ENCODE peak calls at places on chromosomes 1 and 21, in ten cellular contexts. One of them, this sample, is unnamed.

GRCh38 chr1:165828103-165828558 is 717 bp downstream of the UCK2 start:
- DNase-seq in midbrain: peak
- DNase-seq in neural crest cell: peak
- DNase-seq in stimulated activated CD4-positive, alpha-beta T cell treated with anti-CD3 and anti-CD28 coated beads, Interleukin-1b, Interleukin-23, amount 100 ng/mL, for 4 hours: peak
- DNase-seq in DMS53: peak
- DNase-seq in NCI-H82: peak
- DNase-seq in breast epithelium: no peak
- DNase-seq in activated naive CD4-positive, alpha-beta T cell: no peak
- DNase-seq in GM19239: peak
- DNase-seq in stimulated activated naive CD4-positive, alpha-beta T cell: peak
- DNase-seq in this sample: peak

GRCh38 chr1:203166192-203166940 is 9.3 kb downstream of the MYBPH start:
- DNase-seq in midbrain: no peak
- DNase-seq in neural crest cell: no peak
- DNase-seq in stimulated activated CD4-positive, alpha-beta T cell treated with anti-CD3 and anti-CD28 coated beads, Interleukin-1b, Interleukin-23, amount 100 ng/mL, for 4 hours: no peak
- DNase-seq in DMS53: peak
- DNase-seq in NCI-H82: peak
- DNase-seq in breast epithelium: no peak
- DNase-seq in activated naive CD4-positive, alpha-beta T cell: no peak
- DNase-seq in GM19239: no peak
- DNase-seq in stimulated activated naive CD4-positive, alpha-beta T cell: no peak
- DNase-seq in this sample: no peak

GRCh38 chr1:215143497-215143896 is 61.0 kb downstream of the KCNK2 start:
- DNase-seq in midbrain: no peak
- DNase-seq in neural crest cell: no peak
- DNase-seq in stimulated activated CD4-positive, alpha-beta T cell treated with anti-CD3 and anti-CD28 coated beads, Interleukin-1b, Interleukin-23, amount 100 ng/mL, for 4 hours: no peak
- DNase-seq in DMS53: peak
- DNase-seq in NCI-H82: no peak
- DNase-seq in breast epithelium: no peak
- DNase-seq in activated naive CD4-positive, alpha-beta T cell: no peak
- DNase-seq in GM19239: no peak
- DNase-seq in stimulated activated naive CD4-positive, alpha-beta T cell: no peak
- DNase-seq in this sample: no peak

GRCh38 chr1:2208309-2209239 is 14.0 kb upstream of the FAAP20 start:
- DNase-seq in midbrain: no peak
- DNase-seq in neural crest cell: no peak
- DNase-seq in stimulated activated CD4-positive, alpha-beta T cell treated with anti-CD3 and anti-CD28 coated beads, Interleukin-1b, Interleukin-23, amount 100 ng/mL, for 4 hours: no peak
- DNase-seq in DMS53: peak
- DNase-seq in NCI-H82: no peak
- DNase-seq in breast epithelium: no peak
- DNase-seq in activated naive CD4-positive, alpha-beta T cell: no peak
- DNase-seq in GM19239: no peak
- DNase-seq in stimulated activated naive CD4-positive, alpha-beta T cell: no peak
- DNase-seq in this sample: no peak

GRCh38 chr1:185603158-185603557 is 131.0 kb upstream of the HMCN1 start:
- DNase-seq in midbrain: no peak
- DNase-seq in neural crest cell: no peak
- DNase-seq in stimulated activated CD4-positive, alpha-beta T cell treated with anti-CD3 and anti-CD28 coated beads, Interleukin-1b, Interleukin-23, amount 100 ng/mL, for 4 hours: no peak
- DNase-seq in DMS53: no peak
- DNase-seq in NCI-H82: no peak
- DNase-seq in breast epithelium: no peak
- DNase-seq in activated naive CD4-positive, alpha-beta T cell: no peak
- DNase-seq in GM19239: no peak
- DNase-seq in stimulated activated naive CD4-positive, alpha-beta T cell: no peak
- DNase-seq in this sample: no peak

GRCh38 chr1:225694151-225694603 is 41.3 kb upstream of the ENAH start:
- DNase-seq in midbrain: no peak
- DNase-seq in neural crest cell: no peak
- DNase-seq in stimulated activated CD4-positive, alpha-beta T cell treated with anti-CD3 and anti-CD28 coated beads, Interleukin-1b, Interleukin-23, amount 100 ng/mL, for 4 hours: no peak
- DNase-seq in DMS53: peak
- DNase-seq in NCI-H82: no peak
- DNase-seq in breast epithelium: no peak
- DNase-seq in activated naive CD4-positive, alpha-beta T cell: no peak
- DNase-seq in GM19239: no peak
- DNase-seq in stimulated activated naive CD4-positive, alpha-beta T cell: no peak
- DNase-seq in this sample: no peak

GRCh38 chr1:169525391-169525790 is 39.6 kb upstream of the SLC19A2 start:
- DNase-seq in midbrain: no peak
- DNase-seq in neural crest cell: no peak
- DNase-seq in stimulated activated CD4-positive, alpha-beta T cell treated with anti-CD3 and anti-CD28 coated beads, Interleukin-1b, Interleukin-23, amount 100 ng/mL, for 4 hours: no peak
- DNase-seq in DMS53: no peak
- DNase-seq in NCI-H82: no peak
- DNase-seq in breast epithelium: no peak
- DNase-seq in activated naive CD4-positive, alpha-beta T cell: no peak
- DNase-seq in GM19239: no peak
- DNase-seq in stimulated activated naive CD4-positive, alpha-beta T cell: no peak
- DNase-seq in this sample: no peak

GRCh38 chr1:180926164-180926981 is 13.7 kb downstream of the KIAA1614 start:
- DNase-seq in midbrain: peak
- DNase-seq in neural crest cell: no peak
- DNase-seq in stimulated activated CD4-positive, alpha-beta T cell treated with anti-CD3 and anti-CD28 coated beads, Interleukin-1b, Interleukin-23, amount 100 ng/mL, for 4 hours: peak
- DNase-seq in DMS53: peak
- DNase-seq in NCI-H82: peak
- DNase-seq in breast epithelium: no peak
- DNase-seq in activated naive CD4-positive, alpha-beta T cell: no peak
- DNase-seq in GM19239: no peak
- DNase-seq in stimulated activated naive CD4-positive, alpha-beta T cell: no peak
- DNase-seq in this sample: no peak

GRCh38 chr1:64891440-64891815 is 74.9 kb downstream of the JAK1 start:
- DNase-seq in midbrain: no peak
- DNase-seq in neural crest cell: no peak
- DNase-seq in stimulated activated CD4-positive, alpha-beta T cell treated with anti-CD3 and anti-CD28 coated beads, Interleukin-1b, Interleukin-23, amount 100 ng/mL, for 4 hours: no peak
- DNase-seq in DMS53: no peak
- DNase-seq in NCI-H82: no peak
- DNase-seq in breast epithelium: no peak
- DNase-seq in activated naive CD4-positive, alpha-beta T cell: no peak
- DNase-seq in GM19239: no peak
- DNase-seq in stimulated activated naive CD4-positive, alpha-beta T cell: no peak
- DNase-seq in this sample: no peak

GRCh38 chr21:46295996-46296752 is 10.0 kb downstream of the YBEY start:
- DNase-seq in midbrain: no peak
- DNase-seq in neural crest cell: peak
- DNase-seq in stimulated activated CD4-positive, alpha-beta T cell treated with anti-CD3 and anti-CD28 coated beads, Interleukin-1b, Interleukin-23, amount 100 ng/mL, for 4 hours: peak
- DNase-seq in DMS53: peak
- DNase-seq in NCI-H82: no peak
- DNase-seq in breast epithelium: peak
- DNase-seq in activated naive CD4-positive, alpha-beta T cell: no peak
- DNase-seq in GM19239: no peak
- DNase-seq in stimulated activated naive CD4-positive, alpha-beta T cell: no peak
- DNase-seq in this sample: no peak

GRCh38 chr1:85799734-85800133 is 91.5 kb upstream of the ZNHIT6 start:
- DNase-seq in midbrain: no peak
- DNase-seq in neural crest cell: no peak
- DNase-seq in stimulated activated CD4-positive, alpha-beta T cell treated with anti-CD3 and anti-CD28 coated beads, Interleukin-1b, Interleukin-23, amount 100 ng/mL, for 4 hours: no peak
- DNase-seq in DMS53: no peak
- DNase-seq in NCI-H82: no peak
- DNase-seq in breast epithelium: no peak
- DNase-seq in activated naive CD4-positive, alpha-beta T cell: no peak
- DNase-seq in GM19239: no peak
- DNase-seq in stimulated activated naive CD4-positive, alpha-beta T cell: no peak
- DNase-seq in this sample: no peak

GRCh38 chr1:204920511-204920910 is 49.8 kb downstream of the NFASC start:
- DNase-seq in midbrain: no peak
- DNase-seq in neural crest cell: no peak
- DNase-seq in stimulated activated CD4-positive, alpha-beta T cell treated with anti-CD3 and anti-CD28 coated beads, Interleukin-1b, Interleukin-23, amount 100 ng/mL, for 4 hours: no peak
- DNase-seq in DMS53: no peak
- DNase-seq in NCI-H82: peak
- DNase-seq in breast epithelium: no peak
- DNase-seq in activated naive CD4-positive, alpha-beta T cell: no peak
- DNase-seq in GM19239: no peak
- DNase-seq in stimulated activated naive CD4-positive, alpha-beta T cell: no peak
- DNase-seq in this sample: no peak

GRCh38 chr1:210362526-210362925 is 33.8 kb downstream of the HHAT start:
- DNase-seq in midbrain: no peak
- DNase-seq in neural crest cell: no peak
- DNase-seq in stimulated activated CD4-positive, alpha-beta T cell treated with anti-CD3 and anti-CD28 coated beads, Interleukin-1b, Interleukin-23, amount 100 ng/mL, for 4 hours: no peak
- DNase-seq in DMS53: no peak
- DNase-seq in NCI-H82: no peak
- DNase-seq in breast epithelium: no peak
- DNase-seq in activated naive CD4-positive, alpha-beta T cell: no peak
- DNase-seq in GM19239: no peak
- DNase-seq in stimulated activated naive CD4-positive, alpha-beta T cell: no peak
- DNase-seq in this sample: no peak

GRCh38 chr1:9767964-9768668 is 55.6 kb downstream of the CLSTN1 start:
- DNase-seq in midbrain: no peak
- DNase-seq in neural crest cell: no peak
- DNase-seq in stimulated activated CD4-positive, alpha-beta T cell treated with anti-CD3 and anti-CD28 coated beads, Interleukin-1b, Interleukin-23, amount 100 ng/mL, for 4 hours: no peak
- DNase-seq in DMS53: peak
- DNase-seq in NCI-H82: peak
- DNase-seq in breast epithelium: no peak
- DNase-seq in activated naive CD4-positive, alpha-beta T cell: no peak
- DNase-seq in GM19239: no peak
- DNase-seq in stimulated activated naive CD4-positive, alpha-beta T cell: no peak
- DNase-seq in this sample: no peak

GRCh38 chr1:167752219-167752985 is 30.6 kb downstream of the MPZL1 start:
- DNase-seq in midbrain: no peak
- DNase-seq in neural crest cell: no peak
- DNase-seq in stimulated activated CD4-positive, alpha-beta T cell treated with anti-CD3 and anti-CD28 coated beads, Interleukin-1b, Interleukin-23, amount 100 ng/mL, for 4 hours: no peak
- DNase-seq in DMS53: no peak
- DNase-seq in NCI-H82: no peak
- DNase-seq in breast epithelium: no peak
- DNase-seq in activated naive CD4-positive, alpha-beta T cell: no peak
- DNase-seq in GM19239: no peak
- DNase-seq in stimulated activated naive CD4-positive, alpha-beta T cell: no peak
- DNase-seq in this sample: no peak

GRCh38 chr1:97385536-97385935 is 535.3 kb downstream of the DPYD start:
- DNase-seq in midbrain: no peak
- DNase-seq in neural crest cell: no peak
- DNase-seq in stimulated activated CD4-positive, alpha-beta T cell treated with anti-CD3 and anti-CD28 coated beads, Interleukin-1b, Interleukin-23, amount 100 ng/mL, for 4 hours: no peak
- DNase-seq in DMS53: no peak
- DNase-seq in NCI-H82: peak
- DNase-seq in breast epithelium: no peak
- DNase-seq in activated naive CD4-positive, alpha-beta T cell: no peak
- DNase-seq in GM19239: no peak
- DNase-seq in stimulated activated naive CD4-positive, alpha-beta T cell: no peak
- DNase-seq in this sample: no peak

GRCh38 chr1:154696001-154696400 is 88.0 kb upstream of the ADAR start:
- DNase-seq in midbrain: no peak
- DNase-seq in neural crest cell: no peak
- DNase-seq in stimulated activated CD4-positive, alpha-beta T cell treated with anti-CD3 and anti-CD28 coated beads, Interleukin-1b, Interleukin-23, amount 100 ng/mL, for 4 hours: no peak
- DNase-seq in DMS53: no peak
- DNase-seq in NCI-H82: no peak
- DNase-seq in breast epithelium: no peak
- DNase-seq in activated naive CD4-positive, alpha-beta T cell: no peak
- DNase-seq in GM19239: no peak
- DNase-seq in stimulated activated naive CD4-positive, alpha-beta T cell: no peak
- DNase-seq in this sample: no peak

GRCh38 chr1:1085171-1085841 is 11.2 kb upstream of the RNF223 start:
- DNase-seq in midbrain: no peak
- DNase-seq in neural crest cell: no peak
- DNase-seq in stimulated activated CD4-positive, alpha-beta T cell treated with anti-CD3 and anti-CD28 coated beads, Interleukin-1b, Interleukin-23, amount 100 ng/mL, for 4 hours: no peak
- DNase-seq in DMS53: no peak
- DNase-seq in NCI-H82: no peak
- DNase-seq in breast epithelium: no peak
- DNase-seq in activated naive CD4-positive, alpha-beta T cell: no peak
- DNase-seq in GM19239: no peak
- DNase-seq in stimulated activated naive CD4-positive, alpha-beta T cell: no peak
- DNase-seq in this sample: no peak

This sample was measured in effector CD8-positive, alpha-beta T cell.